ENCODE peak calls at places on chromosome 22, in ten cellular contexts. T is fibroblast of lung; A is GM20000; D is CD4-positive, CD25-positive, alpha-beta regulatory T cell; H is brain microvascular endothelial cell; I is AG08395; L is SK-N-DZ; U is DMS153; F is Calu3; C is memory B cell. N is an unnamed sample.
A peak's percentile ranks its signal among the peaks of the same experiment; 100 is the strongest.

GRCh38 chr22:44752285-44753188 is at the start of gene ARHGAP8:
- DNase-seq in T (no peak), A (peak; percentile 57), D (no peak), H (no peak), I (no peak), L (no peak), U (no peak), F (peak; percentile 79), C (no peak), N (no peak)

GRCh38 chr22:32204856-32205722 is at the start of gene RFPL2:
- DNase-seq in T (no peak), A (no peak), D (peak; percentile 30), H (peak; percentile 15), I (peak; percentile 6), L (peak; percentile 80), U (peak; percentile 71), F (peak; percentile 81), C (no peak), N (no peak)

GRCh38 chr22:39289445-39290247 is 29.8 kb downstream of the RPL3 start:
- DNase-seq in T (no peak), A (no peak), D (no peak), H (no peak), I (no peak), L (no peak), U (no peak), F (peak; percentile 44), C (no peak), N (no peak)

GRCh38 chr22:39592104-39593060 is 21.8 kb downstream of the CACNA1I start:
- DNase-seq in T (peak; percentile 77), A (no peak), D (no peak), H (peak; percentile 71), I (peak; percentile 84), L (no peak), U (no peak), F (peak; percentile 76), C (no peak), N (no peak)

GRCh38 chr22:39179401-39179827 is 26.9 kb upstream of the CBX7 start:
- DNase-seq in T (no peak), A (peak; percentile 15), D (no peak), H (no peak), I (no peak), L (peak; percentile 75), U (no peak), F (no peak), C (no peak), N (no peak)

GRCh38 chr22:20741634-20742581 is 32.0 kb upstream of the SERPIND1 start:
- DNase-seq in T (peak; percentile 34), A (peak; percentile 66), D (peak; percentile 52), H (peak; percentile 11), I (peak; percentile 57), L (no peak), U (no peak), F (peak; percentile 59), C (peak; percentile 37), N (peak; percentile 68)

GRCh38 chr22:20127318-20127868 is 4.2 kb upstream of the ZDHHC8 start:
- DNase-seq in T (no peak), A (no peak), D (no peak), H (no peak), I (no peak), L (no peak), U (no peak), F (no peak), C (no peak), N (no peak)

GRCh38 chr22:23405366-23405851 is 174.7 kb downstream of the IGLL1 start:
- DNase-seq in T (no peak), A (no peak), D (no peak), H (no peak), I (no peak), L (no peak), U (no peak), F (no peak), C (no peak), N (no peak)

GRCh38 chr22:21032843-21033688 is 705 bp upstream of the SLC7A4 start:
- DNase-seq in T (no peak), A (no peak), D (no peak), H (no peak), I (no peak), L (no peak), U (no peak), F (no peak), C (no peak), N (no peak)

GRCh38 chr22:43241138-43241597 is 54.2 kb upstream of the TTLL12 start:
- DNase-seq in T (no peak), A (no peak), D (no peak), H (no peak), I (no peak), L (no peak), U (no peak), F (no peak), C (no peak), N (no peak)

GRCh38 chr22:19870153-19871022 is 15.7 kb upstream of the GNB1L start:
- DNase-seq in T (no peak), A (no peak), D (no peak), H (no peak), I (no peak), L (no peak), U (no peak), F (no peak), C (no peak), N (no peak)

N was measured in HAP-1.